ENCODE peak calls at places on chromosomes 7 and 10, in seven cellular contexts. F, P, V, Y, A, G and O are unnamed samples. For H3K27me3 and H3K9me3, the result is how much of the 10 kb centered on the place peaks cover.

GRCh38 chr10:80468002-80468401 is 13.9 kb downstream of the TSPAN14 start:
- DNase-seq in P (no peak), V (peak), A (peak), F (no peak), Y (no peak), G (no peak), O (no peak)

GRCh38 chr7:19317461-19317860 is 172.2 kb upstream of the FERD3L start:
- DNase-seq in V (no peak), A (no peak), F (no peak), Y (no peak), G (no peak), P (no peak), O (no peak)

GRCh38 chr7:33196194-33196593 is 66.8 kb downstream of the BBS9 start:
- DNase-seq in Y (no peak), F (no peak), G (no peak), V (peak), P (no peak), A (no peak), O (no peak)

GRCh38 chr10:33260403-33261239 is 73.8 kb downstream of the NRP1 start:
- DNase-seq in F (no peak), V (peak), Y (no peak), P (no peak), G (no peak), A (no peak), O (no peak)

GRCh38 chr7:108167460-108167859 is 37.3 kb upstream of the LAMB4 start:
- DNase-seq in A (no peak), G (no peak), F (no peak), P (no peak), Y (no peak), V (no peak), O (no peak)

GRCh38 chr10:1194161-1194560 is 138.0 kb downstream of the WDR37 start:
- DNase-seq in P (no peak), V (no peak), G (no peak), A (no peak), Y (no peak), F (no peak), O (no peak)

GRCh38 chr7:13880789-13881188 is 108.7 kb downstream of the ETV1 start:
- DNase-seq in F (no peak), Y (no peak), G (peak), P (no peak), V (no peak), A (no peak), O (no peak)

GRCh38 chr7:102304668-102305067 is 18.0 kb downstream of the SH2B2 start:
- DNase-seq in G (no peak), P (no peak), Y (no peak), F (no peak), V (no peak), A (no peak), O (no peak)

GRCh38 chr10:89414146-89414878 is at the start of gene IFIT5:
- DNase-seq in P (peak), Y (peak), V (peak), A (peak), G (no peak), F (no peak), O (no peak)

GRCh38 chr10:15344876-15345285 is 26.2 kb downstream of the FAM171A1 start:
- DNase-seq in F (no peak), A (no peak), V (no peak), Y (no peak), G (no peak), P (peak), O (no peak)

GRCh38 chr7:105897999-105898398 is 21.6 kb upstream of the ATXN7L1 start:
- DNase-seq in Y (no peak), P (no peak), A (no peak), G (no peak), V (no peak), F (no peak), O (no peak)

GRCh38 chr10:89502556-89502955 is 32.8 kb downstream of the SLC16A12 start:
- DNase-seq in Y (no peak), V (no peak), G (no peak), F (no peak), A (no peak), P (no peak), O (no peak)

GRCh38 chr10:18918545-18918944 is 130.1 kb upstream of the MALRD1 start:
- DNase-seq in V (no peak), P (no peak), Y (no peak), G (no peak), A (no peak), F (no peak), O (no peak)

GRCh38 chr10:964988-965417 is 23.2 kb upstream of the GTPBP4 start:
- DNase-seq in Y (no peak), F (no peak), V (no peak), P (no peak), G (no peak), A (no peak), O (no peak)

GRCh38 chr7:27897001-27897400 is 157.0 kb downstream of the TAX1BP1 start:
- DNase-seq in G (no peak), Y (no peak), F (no peak), P (no peak), A (no peak), V (no peak), O (no peak)

GRCh38 chr10:11392776-11393175 is 218.7 kb downstream of the USP6NL start:
- DNase-seq in A (no peak), F (no peak), Y (no peak), P (no peak), V (no peak), G (no peak), O (no peak)

GRCh38 chr7:25809441-25809840 is 342.6 kb upstream of the NFE2L3 start:
- DNase-seq in F (no peak), V (no peak), P (no peak), G (no peak), Y (no peak), A (no peak), O (no peak)
- H3K27me3 ChIP-seq in F (under half), V (under half), P (under half), G (half or more), Y (under half), A (under half), O (under half)

GRCh38 chr7:158025651-158026600 is 561.7 kb downstream of the PTPRN2 start:
- DNase-seq in G (no peak), F (no peak), A (no peak), Y (no peak), V (no peak), P (no peak), O (no peak)

GRCh38 chr7:158024351-158024715 is 563.3 kb downstream of the PTPRN2 start:
- DNase-seq in V (no peak), P (no peak), G (no peak), Y (no peak), F (no peak), A (no peak), O (no peak)

GRCh38 chr7:158023563-158024350 is 563.9 kb downstream of the PTPRN2 start:
- DNase-seq in F (no peak), V (no peak), A (no peak), G (no peak), P (no peak), Y (no peak), O (no peak)

GRCh38 chr7:158023157-158023556 is 564.5 kb downstream of the PTPRN2 start:
- DNase-seq in A (no peak), V (no peak), G (no peak), Y (no peak), P (no peak), F (no peak), O (no peak)

GRCh38 chr7:158024881-158025280 is 562.7 kb downstream of the PTPRN2 start:
- DNase-seq in P (no peak), A (no peak), V (no peak), F (no peak), Y (no peak), G (no peak), O (no peak)
- H3K9me3 ChIP-seq in P (under half), A (under half), V (under half), F (under half), Y (under half), G (under half), O (under half)

GRCh38 chr7:30634193-30634626 is 39.5 kb downstream of the GARS1 start:
- DNase-seq in Y (no peak), V (no peak), G (no peak), P (peak), A (no peak), F (no peak), O (no peak)
- TF ChIP-seq YY1 in Y (no peak), V (no peak), G (no peak), P (no peak), A (no peak), F (no peak), O (no peak)

DNA sequence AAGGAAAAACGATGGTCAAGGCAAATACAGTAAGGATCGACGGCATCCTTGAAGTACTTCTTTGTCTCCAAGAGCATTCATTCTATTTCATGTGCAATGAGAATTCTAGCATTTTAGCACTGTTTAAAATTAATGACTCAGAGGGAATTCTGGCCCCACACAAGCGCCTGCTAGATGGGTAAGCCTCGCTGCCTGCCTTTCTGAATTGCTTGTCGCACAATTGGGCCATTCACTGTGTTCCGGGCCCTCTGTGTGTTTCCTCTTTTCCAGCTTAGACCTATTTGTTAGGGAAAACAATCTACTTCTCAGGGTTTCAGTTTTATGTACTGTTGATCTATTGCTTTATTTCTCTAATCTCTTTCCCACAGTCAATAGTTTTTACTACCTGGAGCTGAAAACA is 204.7 kb upstream of the ZNF32 start:
- DNase-seq in P (no peak), G (no peak), A (no peak), Y (no peak), F (no peak), V (no peak), O (no peak)
- H3K27me3 ChIP-seq in P (under half), G (under half), A (under half), Y (under half), F (under half), V (under half), O (under half)